ENCODE peak calls at places on chromosomes 2 and 18, in nine cellular contexts. U is GM03348, T is H1, N is occipital lobe, M is mammary epithelial cell, K is iPS-NIHi11, Z is keratinocyte, P is natural killer cell, F is foreskin keratinocyte. L is an unnamed sample.

GRCh38 chr2:149858916-149859634 is 271.5 kb upstream of the MMADHC start:
- DNase-seq in U (peak), T (no peak), N (no peak), M (no peak), K (no peak), Z (no peak), P (no peak), F (no peak), L (peak)

GRCh38 chr2:222477962-222478608 is 53.7 kb downstream of the SGPP2 start:
- DNase-seq in U (no peak), T (peak), N (no peak), M (no peak), K (peak), Z (no peak), P (no peak), F (no peak), L (no peak)

GRCh38 chr2:191705726-191706125 is 27.8 kb downstream of the NABP1 start:
- DNase-seq in U (no peak), T (no peak), N (no peak), M (no peak), K (no peak), Z (no peak), P (no peak), F (no peak), L (no peak)

GRCh38 chr2:99255491-99256318 is at the start of gene LYG2:
- DNase-seq in U (no peak), T (no peak), N (no peak), M (peak), K (no peak), Z (no peak), P (no peak), F (no peak), L (no peak)

GRCh38 chr2:229775614-229776313 is 61.4 kb upstream of the DNER start:
- DNase-seq in U (no peak), T (no peak), N (no peak), M (no peak), K (no peak), Z (no peak), P (no peak), F (no peak), L (no peak)

GRCh38 chr2:113202305-113203216 is 28.8 kb downstream of the PSD4 start:
- DNase-seq in U (no peak), T (no peak), N (peak), M (no peak), K (peak), Z (no peak), P (no peak), F (no peak), L (no peak)

GRCh38 chr2:167069855-167070254 is 181.6 kb downstream of the XIRP2 start:
- DNase-seq in U (peak), T (no peak), N (no peak), M (peak), K (no peak), Z (peak), P (no peak), F (peak), L (no peak)

GRCh38 chr18:11757084-11757590 is 68.1 kb downstream of the GNAL start:
- DNase-seq in U (no peak), T (no peak), N (no peak), M (no peak), K (no peak), Z (no peak), P (no peak), F (no peak), L (no peak)

GRCh38 chr18:36432880-36433279 is 135.4 kb downstream of the FHOD3 start:
- DNase-seq in U (no peak), T (no peak), N (no peak), M (no peak), K (no peak), Z (no peak), P (no peak), F (no peak), L (no peak)

GRCh38 chr2:152755029-152755428 is 36.6 kb downstream of the ARL6IP6 start:
- DNase-seq in U (no peak), T (peak), N (no peak), M (peak), K (no peak), Z (no peak), P (no peak), F (no peak), L (no peak)

GRCh38 chr2:172554352-172555271 is 1.3 kb upstream of the PDK1 start:
- DNase-seq in U (no peak), T (no peak), N (no peak), M (no peak), K (no peak), Z (no peak), P (no peak), F (no peak), L (peak)

GRCh38 chr2:196718796-196719564 is 79.5 kb downstream of the CCDC150 start:
- DNase-seq in U (peak), T (no peak), N (no peak), M (no peak), K (peak), Z (no peak), P (no peak), F (no peak), L (no peak)

GRCh38 chr2:201950606-201951005 is 83.0 kb upstream of the FZD7 start:
- DNase-seq in U (peak), T (no peak), N (no peak), M (peak), K (no peak), Z (no peak), P (no peak), F (peak), L (no peak)

GRCh38 chr18:36634573-36635216 is 194.1 kb downstream of the TPGS2 start:
- DNase-seq in U (no peak), T (no peak), N (no peak), M (peak), K (no peak), Z (no peak), P (no peak), F (peak), L (no peak)

GRCh38 chr2:64540615-64541014 is 16.5 kb downstream of the AFTPH start:
- DNase-seq in U (no peak), T (no peak), N (no peak), M (no peak), K (no peak), Z (no peak), P (no peak), F (no peak), L (no peak)

GRCh38 chr2:37350034-37350433 is 5.6 kb downstream of the QPCT start:
- DNase-seq in U (no peak), T (no peak), N (no peak), M (no peak), K (no peak), Z (no peak), P (no peak), F (no peak), L (no peak)

GRCh38 chr2:33214436-33214835 is 262.0 kb upstream of the RASGRP3 start:
- DNase-seq in U (no peak), T (no peak), N (no peak), M (no peak), K (no peak), Z (no peak), P (no peak), F (no peak), L (peak)

GRCh38 chr2:65429799-65430514 is 2.4 kb downstream of the SPRED2 start:
- DNase-seq in U (peak), T (no peak), N (no peak), M (peak), K (no peak), Z (no peak), P (no peak), F (no peak), L (no peak)

GRCh38 chr2:27559228-27559627 is 23.6 kb upstream of the ZNF512 start:
- DNase-seq in U (no peak), T (no peak), N (no peak), M (no peak), K (no peak), Z (no peak), P (no peak), F (no peak), L (no peak)

GRCh38 chr2:70616168-70616694 is 62.6 kb upstream of the TGFA start:
- DNase-seq in U (no peak), T (no peak), N (no peak), M (peak), K (peak), Z (peak), P (no peak), F (peak), L (no peak)

GRCh38 chr2:128322651-128323491 is 4.2 kb upstream of the HS6ST1 start:
- DNase-seq in U (no peak), T (no peak), N (no peak), M (no peak), K (peak), Z (no peak), P (peak), F (no peak), L (no peak)

GRCh38 chr18:11995445-11996189 is 14.3 kb downstream of the IMPA2 start:
- DNase-seq in U (peak), T (no peak), N (peak), M (peak), K (peak), Z (no peak), P (peak), F (no peak), L (peak)

GRCh38 chr2:129883121-129883520 is 96.3 kb upstream of the RAB6C start:
- DNase-seq in U (no peak), T (no peak), N (no peak), M (no peak), K (no peak), Z (no peak), P (no peak), F (no peak), L (no peak)

GRCh38 chr2:16525265-16525887 is 140.3 kb downstream of the CYRIA start:
- DNase-seq in U (no peak), T (no peak), N (no peak), M (peak), K (peak), Z (no peak), P (no peak), F (no peak), L (peak)

GRCh38 chr2:210955591-210955990 is 399.2 kb downstream of the CPS1 start:
- DNase-seq in U (peak), T (no peak), N (no peak), M (peak), K (no peak), Z (no peak), P (no peak), F (no peak), L (peak)

GRCh38 chr2:233152541-233152940 is 92.4 kb downstream of the INPP5D start:
- DNase-seq in U (peak), T (no peak), N (peak), M (no peak), K (no peak), Z (no peak), P (no peak), F (no peak), L (peak)

GRCh38 chr18:65279668-65280305 is 471.0 kb upstream of the CDH7 start:
- DNase-seq in U (no peak), T (no peak), N (no peak), M (no peak), K (no peak), Z (no peak), P (no peak), F (no peak), L (no peak)

GRCh38 chr2:67389788-67390187 is 7.3 kb upstream of the ETAA1 start:
- DNase-seq in U (no peak), T (no peak), N (no peak), M (no peak), K (no peak), Z (no peak), P (no peak), F (no peak), L (peak)

GRCh38 chr2:215579809-215580208 is 143.9 kb upstream of the FN1 start:
- DNase-seq in U (peak), T (no peak), N (no peak), M (peak), K (no peak), Z (no peak), P (no peak), F (peak), L (no peak)

GRCh38 chr18:389658-390357 is 110.7 kb downstream of the COLEC12 start:
- DNase-seq in U (no peak), T (no peak), N (no peak), M (no peak), K (no peak), Z (no peak), P (no peak), F (no peak), L (no peak)

GRCh38 chr18:69978743-69979715 is 31.4 kb upstream of the CD226 start:
- DNase-seq in U (no peak), T (no peak), N (no peak), M (no peak), K (no peak), Z (no peak), P (no peak), F (no peak), L (no peak)

GRCh38 chr2:99725810-99726209 is 236.0 kb upstream of the REV1 start:
- DNase-seq in U (peak), T (no peak), N (no peak), M (no peak), K (no peak), Z (no peak), P (no peak), F (no peak), L (no peak)

GRCh38 chr2:225400060-225400511 is 576 bp downstream of the NYAP2 start:
- DNase-seq in U (peak), T (peak), N (peak), M (peak), K (peak), Z (no peak), P (no peak), F (peak), L (peak)

L was measured in dermis blood vessel endothelial cell.